ENCODE peak calls at places on chromosomes 6 and 20, in eight cellular contexts. F is stomach, U is brain microvascular endothelial cell, L is astrocyte, N is psoas muscle, D is hepatocyte, I is left ventricle myocardium inferior, Y is IMR-90. S is an unnamed sample.

GRCh38 chr6:149934249-149935156 is 7.3 kb upstream of the ULBP2 start:
- DNase-seq in F (peak), U (peak), L (peak), N (no peak), D (peak), I (no peak), Y (peak), S (no peak)

GRCh38 chr6:71533939-71534379 is 245.3 kb downstream of the OGFRL1 start:
- DNase-seq in F (no peak), U (no peak), L (no peak), N (no peak), D (peak), I (no peak), Y (peak), S (peak)

GRCh38 chr6:71205336-71205956 is 83.2 kb upstream of the OGFRL1 start:
- DNase-seq in F (no peak), U (peak), L (peak), N (no peak), D (no peak), I (no peak), Y (peak), S (no peak)

GRCh38 chr6:162151050-162151658 is 576.4 kb downstream of the PRKN start:
- DNase-seq in F (no peak), U (peak), L (peak), N (peak), D (no peak), I (no peak), Y (no peak), S (no peak)

GRCh38 chr6:101276066-101276465 is 117.4 kb upstream of the GRIK2 start:
- DNase-seq in F (no peak), U (no peak), L (peak), N (no peak), D (no peak), I (no peak), Y (no peak), S (no peak)

GRCh38 chr6:16040282-16040974 is 88.5 kb upstream of the MYLIP start:
- DNase-seq in F (no peak), U (no peak), L (no peak), N (no peak), D (no peak), I (no peak), Y (no peak), S (no peak)

GRCh38 chr20:24910461-24910860 is 38.6 kb upstream of the CST7 start:
- DNase-seq in F (no peak), U (no peak), L (no peak), N (no peak), D (no peak), I (no peak), Y (no peak), S (no peak)

GRCh38 chr6:41008011-41008410 is 31.0 kb downstream of the UNC5CL start:
- DNase-seq in F (no peak), U (no peak), L (no peak), N (no peak), D (no peak), I (no peak), Y (no peak), S (no peak)

GRCh38 chr20:17655286-17655651 is 26.8 kb downstream of the RRBP1 start:
- DNase-seq in F (no peak), U (peak), L (peak), N (peak), D (no peak), I (no peak), Y (no peak), S (no peak)
- TF ChIP-seq CTCF in F (no peak), U (no peak), L (no peak), N (no peak), D (no peak), I (peak), Y (no peak), S (peak)

GRCh38 chr20:46363874-46364669 is 42.3 kb downstream of the ELMO2 start:
- DNase-seq in F (peak), U (peak), L (peak), N (peak), D (peak), I (peak), Y (peak), S (peak)

GRCh38 chr20:46364670-46365482 is 41.5 kb downstream of the ELMO2 start:
- DNase-seq in F (no peak), U (no peak), L (no peak), N (no peak), D (no peak), I (no peak), Y (no peak), S (no peak)

GRCh38 chr20:46366826-46367225 is 39.6 kb downstream of the ELMO2 start:
- DNase-seq in F (no peak), U (no peak), L (no peak), N (no peak), D (no peak), I (no peak), Y (no peak), S (no peak)

GRCh38 chr20:46367234-46367633 is 39.2 kb downstream of the ELMO2 start:
- DNase-seq in F (no peak), U (no peak), L (no peak), N (no peak), D (no peak), I (no peak), Y (no peak), S (no peak)

GRCh38 chr20:46365483-46366215 is 40.8 kb downstream of the ELMO2 start:
- DNase-seq in F (no peak), U (no peak), L (no peak), N (no peak), D (no peak), I (no peak), Y (no peak), S (no peak)
- H3K27ac ChIP-seq in F (peak), U (no peak), L (no peak), N (no peak), D (no peak), I (no peak), Y (no peak), S (peak)

GRCh38 chr6:63963756-63964315 is 328.2 kb downstream of the PHF3 start:
- DNase-seq in F (no peak), U (no peak), L (no peak), N (no peak), D (no peak), I (no peak), Y (no peak), S (no peak)
- TF ChIP-seq CTCF in F (no peak), U (no peak), L (no peak), N (no peak), D (peak), I (no peak), Y (peak), S (no peak)

DNA sequence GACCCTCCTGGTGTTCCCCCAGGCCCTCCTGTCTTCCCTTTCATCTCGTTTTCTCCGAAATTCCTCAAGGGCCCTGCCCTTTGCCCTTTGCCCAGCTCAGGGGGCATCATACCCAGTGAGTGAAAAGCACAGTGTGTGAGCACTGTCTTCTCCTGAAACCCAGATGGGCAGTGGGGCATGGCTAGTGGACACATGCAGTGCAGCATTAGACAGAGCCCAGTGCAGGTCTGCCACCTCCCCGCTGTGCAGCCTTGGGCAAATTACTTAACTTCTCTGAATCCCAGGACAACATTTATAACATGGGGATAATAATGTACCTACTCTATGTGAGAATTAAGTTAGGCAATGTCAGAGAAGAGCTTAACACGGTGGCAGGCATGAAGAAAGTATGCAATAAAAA is 1.3 kb downstream of the PRND start:
- DNase-seq in F (no peak), U (no peak), L (no peak), N (no peak), D (no peak), I (no peak), Y (no peak), S (no peak)
- H3K27ac ChIP-seq in F (no peak), U (no peak), L (no peak), N (no peak), D (no peak), I (no peak), Y (no peak), S (no peak)

GRCh38 chr20:58868795-58869194 is 16.3 kb downstream of the GNAS start:
- DNase-seq in F (no peak), U (no peak), L (no peak), N (peak), D (peak), I (no peak), Y (no peak), S (peak)
- TF ChIP-seq CTCF in F (no peak), U (peak), L (peak), N (peak), D (peak), I (peak), Y (peak), S (peak)

GRCh38 chr6:111731404-111732195 is 125.9 kb upstream of the TRAF3IP2 start:
- DNase-seq in F (no peak), U (no peak), L (no peak), N (no peak), D (no peak), I (no peak), Y (peak), S (no peak)
- H3K27ac ChIP-seq in F (peak), U (no peak), L (no peak), N (no peak), D (no peak), I (peak), Y (no peak), S (no peak)

GRCh38 chr20:44521484-44522481 is at the start of gene SERINC3:
- DNase-seq in F (peak), U (peak), L (peak), N (peak), D (peak), I (peak), Y (peak), S (peak)
- TF ChIP-seq CTCF in F (no peak), U (no peak), L (peak), N (peak), D (peak), I (no peak), Y (no peak), S (peak)

GRCh38 chr20:32068174-32068573 is 16.1 kb downstream of the HCK start:
- DNase-seq in F (no peak), U (no peak), L (no peak), N (no peak), D (no peak), I (no peak), Y (no peak), S (no peak)
- H3K27ac ChIP-seq in F (no peak), U (no peak), L (no peak), N (no peak), D (no peak), I (no peak), Y (no peak), S (no peak)

GRCh38 chr6:47983491-47983890 is 127.5 kb downstream of the PTCHD4 start:
- DNase-seq in F (no peak), U (no peak), L (no peak), N (no peak), D (no peak), I (no peak), Y (no peak), S (no peak)
- TF ChIP-seq CTCF in F (no peak), U (no peak), L (no peak), N (no peak), D (no peak), I (no peak), Y (no peak), S (no peak)

S was measured in RWPE1.